ENCODE peak calls at places on chromosome 7, in four cellular contexts. F is bronchial epithelial cell, E is prostate gland, T is thoracic aorta. S is an unnamed sample.

GRCh38 chr7:2551418-2551817 is 3.9 kb downstream of the BRAT1 start:
- DNase-seq in T (no peak), F (no peak), E (no peak), S (no peak)

GRCh38 chr7:128427289-128427891 is 17.6 kb upstream of the IMPDH1 start:
- DNase-seq in T (no peak), F (peak), E (peak), S (no peak)

GRCh38 chr7:100348805-100349204 is 9.1 kb upstream of the PILRB start:
- DNase-seq in T (no peak), E (no peak), F (no peak), S (no peak)

GRCh38 chr7:102064361-102065025 is 222.2 kb upstream of the SH2B2 start:
- DNase-seq in E (no peak), T (no peak), F (peak), S (no peak)

GRCh38 chr7:157877298-157877840 is 540.6 kb downstream of the DNAJB6 start:
- DNase-seq in T (no peak), E (no peak), F (no peak), S (no peak)

GRCh38 chr7:29839302-29839701 is 33.0 kb downstream of the WIPF3 start:
- DNase-seq in E (no peak), T (no peak), F (peak), S (no peak)

GRCh38 chr7:30281263-30281662 is 3.1 kb upstream of the ZNRF2 start:
- DNase-seq in T (no peak), E (no peak), F (no peak), S (no peak)

GRCh38 chr7:112495156-112495788 is 14.5 kb downstream of the LSMEM1 start:
- DNase-seq in T (no peak), F (no peak), E (no peak), S (no peak)

GRCh38 chr7:28977881-28978280 is 19.8 kb upstream of the TRIL start:
- DNase-seq in E (no peak), F (no peak), T (no peak), S (no peak)

GRCh38 chr7:84688671-84689070 is 494.1 kb upstream of the SEMA3A start:
- DNase-seq in F (peak), E (no peak), T (no peak), S (no peak)

GRCh38 chr7:100803398-100804161 is 23.7 kb downstream of the EPHB4 start:
- DNase-seq in T (peak), F (peak), E (peak), S (peak)

GRCh38 chr7:127154101-127154500 is 98.6 kb downstream of the GRM8 start:
- DNase-seq in F (no peak), E (no peak), T (no peak), S (no peak)

GRCh38 chr7:68246189-68246633 is 1249.6 kb downstream of the TYW1 start:
- DNase-seq in T (no peak), F (peak), E (peak), S (no peak)

GRCh38 chr7:34845666-34846361 is 187.8 kb downstream of the NPSR1 start:
- DNase-seq in F (peak), E (no peak), T (no peak), S (no peak)

GRCh38 chr7:96449094-96449493 is 127.2 kb upstream of the SLC25A13 start:
- DNase-seq in E (no peak), T (no peak), F (no peak), S (no peak)

GRCh38 chr7:116499168-116500070 is at the start of gene CAV2:
- DNase-seq in E (peak), T (peak), F (peak), S (no peak)

GRCh38 chr7:95472521-95473160 is 13.1 kb upstream of the ASB4 start:
- DNase-seq in F (peak), T (no peak), E (no peak), S (no peak)

GRCh38 chr7:123229426-123229825 is 29.7 kb upstream of the SLC13A1 start:
- DNase-seq in F (peak), T (no peak), E (no peak), S (no peak)

DNA sequence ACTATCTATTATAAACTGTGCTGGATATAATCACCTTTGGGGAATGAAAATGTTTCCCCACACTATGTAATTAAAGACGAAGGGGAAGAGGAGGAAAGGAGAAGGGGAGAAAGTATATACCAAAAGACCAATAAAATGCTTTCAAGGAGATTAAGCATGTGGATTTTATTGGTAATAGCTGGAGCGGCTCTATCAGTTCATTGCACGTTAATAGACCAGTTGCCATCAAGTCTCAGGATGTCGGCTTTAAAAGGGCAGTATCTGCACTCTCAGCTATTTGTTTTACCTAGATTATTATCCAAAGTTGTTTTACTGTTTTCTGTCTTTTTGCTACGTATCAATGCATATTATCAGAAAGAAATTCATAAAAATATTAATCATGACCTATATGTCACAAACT is 9.0 kb downstream of the ETV1 start:
- DNase-seq in E (no peak), F (no peak), T (no peak), S (peak)
- H3K4me3 ChIP-seq in E (no peak), F (no peak), T (peak), S (no peak)

DNA sequence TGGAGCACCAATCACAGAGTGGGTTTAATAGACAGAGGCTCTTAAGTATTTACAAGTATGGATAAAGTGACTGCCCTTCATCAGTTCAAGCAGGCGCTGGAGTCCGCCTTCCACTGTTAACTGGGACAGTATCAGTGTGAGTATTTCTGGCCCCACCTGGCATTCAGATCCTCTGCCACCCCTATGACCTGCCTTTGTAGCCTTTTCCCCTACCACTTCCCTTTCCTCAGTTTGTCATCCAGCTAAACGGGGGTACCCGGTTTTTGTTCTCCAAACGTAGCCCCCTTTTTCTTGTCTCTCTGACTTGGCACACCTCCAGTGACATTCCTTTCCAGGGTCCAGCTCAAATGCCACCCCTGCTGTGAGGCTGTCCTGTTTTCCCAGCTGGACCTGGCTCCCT is 134.4 kb downstream of the SNX10 start:
- DNase-seq in F (no peak), T (no peak), E (no peak), S (no peak)
- H3K4me3 ChIP-seq in F (no peak), T (no peak), E (no peak), S (no peak)

GRCh38 chr7:14233898-14234174 is 244.4 kb upstream of the ETV1 start:
- DNase-seq in T (no peak), E (no peak), F (no peak), S (no peak)

GRCh38 chr7:14242186-14242585 is 252.7 kb upstream of the ETV1 start:
- DNase-seq in T (no peak), E (no peak), F (no peak), S (no peak)

GRCh38 chr7:14235056-14235455 is 245.6 kb upstream of the ETV1 start:
- DNase-seq in F (no peak), E (no peak), T (no peak), S (no peak)

GRCh38 chr7:14233026-14233897 is 243.8 kb upstream of the ETV1 start:
- DNase-seq in E (no peak), F (peak), T (no peak), S (no peak)

DNA sequence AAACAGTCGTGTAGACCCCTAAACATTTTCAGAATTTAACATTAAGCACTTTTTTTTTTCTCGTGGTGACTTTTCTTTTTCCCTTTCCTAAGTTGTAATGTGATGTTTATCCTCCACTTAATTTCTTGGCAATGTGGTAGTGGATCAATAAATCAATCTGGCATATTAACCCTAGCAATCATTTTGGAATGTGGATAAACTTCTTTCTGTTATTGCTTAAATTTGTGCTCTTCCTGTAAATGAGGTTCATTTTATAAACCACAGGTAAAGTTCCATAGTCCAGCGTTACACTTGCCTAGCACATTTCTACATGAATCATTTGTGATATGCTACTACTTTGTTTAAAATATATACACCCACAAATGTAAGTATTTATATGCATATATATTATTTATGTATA is 247.4 kb upstream of the ETV1 start:
- DNase-seq in T (no peak), E (no peak), F (no peak), S (no peak)
- H3K4me3 ChIP-seq in T (no peak), E (no peak), F (no peak), S (no peak)

GRCh38 chr7:87878208-87878735 is 2.0 kb downstream of the DBF4 start:
- DNase-seq in T (no peak), F (no peak), E (no peak), S (no peak)
- H3K4me3 ChIP-seq in T (no peak), F (no peak), E (no peak), S (peak)

GRCh38 chr7:79452032-79452494 is 1.4 kb downstream of the MAGI2 start:
- DNase-seq in E (peak), F (peak), T (peak), S (no peak)
- H3K4me3 ChIP-seq in E (peak), F (peak), T (peak), S (no peak)

GRCh38 chr7:155964543-155964942 is 152.3 kb upstream of the SHH start:
- DNase-seq in T (no peak), E (no peak), F (no peak), S (no peak)

GRCh38 chr7:155962968-155963300 is 150.7 kb upstream of the SHH start:
- DNase-seq in E (no peak), F (no peak), T (no peak), S (no peak)

GRCh38 chr7:155963771-155964195 is 151.5 kb upstream of the SHH start:
- DNase-seq in F (no peak), E (no peak), T (no peak), S (no peak)

GRCh38 chr7:155963356-155963755 is 151.1 kb upstream of the SHH start:
- DNase-seq in F (no peak), E (no peak), T (no peak), S (no peak)

GRCh38 chr7:155965010-155965409 is 152.7 kb upstream of the SHH start:
- DNase-seq in T (no peak), F (peak), E (no peak), S (no peak)
- H3K4me3 ChIP-seq in T (no peak), F (no peak), E (no peak), S (no peak)

DNA sequence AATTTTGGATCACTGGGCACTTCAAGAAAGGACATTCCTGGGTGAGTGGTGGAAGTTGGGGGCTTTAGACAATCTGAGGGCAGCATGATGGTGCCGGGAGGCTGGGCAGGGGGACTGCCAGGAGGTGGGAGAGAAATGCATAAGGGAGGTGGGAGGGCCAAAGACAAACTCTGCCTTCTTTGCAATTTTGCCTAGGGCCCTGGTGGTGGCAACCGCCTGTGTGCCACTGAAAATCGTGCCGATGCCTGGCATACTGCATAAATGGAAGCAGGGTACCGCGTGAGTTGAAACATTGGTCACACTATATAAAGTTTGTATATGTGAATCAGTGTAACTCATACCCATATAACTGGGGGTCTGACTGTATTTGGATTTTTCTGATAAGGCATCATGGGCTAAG is 3.3 kb downstream of the LUC7L2 start:
- DNase-seq in T (no peak), F (no peak), E (no peak), S (no peak)
- H3K4me3 ChIP-seq in T (no peak), F (no peak), E (no peak), S (peak)

GRCh38 chr7:77806425-77806824 is 7.9 kb downstream of the PHTF2 start:
- DNase-seq in F (no peak), E (no peak), T (no peak), S (no peak)

GRCh38 chr7:77800158-77800557 is 1.6 kb downstream of the PHTF2 start:
- DNase-seq in T (no peak), E (no peak), F (no peak), S (no peak)

GRCh38 chr7:77800730-77801129 is 2.2 kb downstream of the PHTF2 start:
- DNase-seq in E (no peak), T (no peak), F (no peak), S (no peak)

GRCh38 chr7:77799078-77799964 is 748 bp downstream of the PHTF2 start:
- DNase-seq in T (no peak), F (peak), E (peak), S (no peak)

DNA sequence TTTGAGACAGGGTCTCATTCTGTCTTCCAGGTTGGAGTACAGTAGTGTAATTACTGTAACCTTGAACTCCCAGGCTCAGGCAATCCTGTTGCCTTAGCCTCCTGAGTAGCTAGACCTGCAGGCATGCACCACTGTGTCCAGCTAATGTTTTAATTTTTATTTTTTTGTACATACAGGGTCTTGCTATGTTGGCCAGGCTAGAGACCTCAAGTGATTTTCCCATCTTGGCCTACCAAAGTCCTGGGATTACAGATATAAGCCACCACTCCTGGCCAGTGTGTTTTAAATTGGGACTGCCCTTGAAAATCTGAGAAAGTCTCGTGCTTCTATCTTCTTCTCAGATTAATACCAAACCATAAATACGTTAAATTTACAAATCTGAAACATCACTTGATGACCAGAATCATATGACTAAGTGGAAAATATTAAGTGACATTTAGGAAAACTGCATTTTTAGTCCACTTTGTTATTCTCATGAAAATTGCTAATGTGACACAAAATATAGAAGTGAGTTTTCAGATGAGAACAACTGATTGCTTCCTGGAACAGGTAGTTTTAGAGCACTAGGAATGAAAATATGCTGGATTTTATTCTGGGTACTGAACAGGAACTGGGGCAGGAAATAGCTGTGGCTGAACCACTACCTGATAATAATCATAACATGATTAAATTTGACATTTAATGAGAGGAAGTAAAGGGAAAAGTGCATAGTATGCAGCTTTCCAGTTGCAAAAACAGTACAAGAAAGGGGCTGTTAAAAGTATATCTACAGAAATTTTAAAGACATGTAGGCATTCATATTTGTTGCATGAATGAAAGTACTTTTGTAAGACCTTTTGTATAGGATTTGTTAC is 4.2 kb downstream of the PHTF2 start:
- DNase-seq in T (no peak), E (no peak), F (no peak), S (no peak)
- H3K4me3 ChIP-seq in T (no peak), E (no peak), F (no peak), S (no peak)

DNA sequence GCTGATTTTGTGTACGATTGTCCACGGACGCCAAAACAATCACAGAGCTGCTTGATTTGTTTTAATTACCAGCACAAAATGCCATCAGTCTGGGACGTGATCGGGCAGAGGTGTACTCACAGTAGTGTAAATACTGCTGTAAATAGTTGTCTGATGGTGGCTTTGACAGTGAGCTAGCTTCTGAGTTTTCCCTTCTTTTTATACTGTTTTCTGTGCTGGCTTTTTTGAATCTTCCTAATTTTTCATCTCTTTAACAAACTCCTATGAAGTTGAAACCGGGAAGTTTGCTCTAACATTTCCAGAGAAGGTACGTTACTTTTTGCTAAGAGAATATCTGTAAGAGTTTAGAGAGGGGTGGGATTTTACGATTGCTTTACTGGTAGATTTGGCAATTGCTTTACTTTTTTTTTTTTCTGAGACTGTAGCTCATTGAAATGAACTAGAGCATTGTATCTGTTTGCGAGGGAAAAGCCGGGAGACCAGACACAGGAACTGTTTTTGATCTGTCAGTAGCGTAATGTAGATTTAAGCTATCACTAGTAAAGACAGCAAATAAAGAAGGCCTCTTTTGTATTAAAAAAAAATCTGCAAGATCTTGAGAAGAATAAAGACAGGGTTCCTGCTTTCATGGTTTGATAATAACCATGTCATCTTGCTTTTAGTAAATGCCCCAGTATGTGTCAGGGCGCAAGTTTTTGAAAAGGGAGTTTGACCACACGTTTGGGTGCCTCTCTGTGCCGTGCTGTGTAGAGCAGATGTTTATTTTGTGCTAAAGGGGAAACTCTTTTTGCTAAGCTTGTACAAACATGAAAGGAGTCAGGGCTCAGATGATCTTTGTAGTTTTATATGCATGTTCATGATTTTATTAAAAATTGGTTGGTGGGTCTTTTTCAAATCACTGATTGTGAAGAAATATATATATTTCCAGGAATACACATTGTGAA is 711 bp downstream of the FOXP2 start:
- DNase-seq in E (no peak), F (peak), T (no peak), S (no peak)
- H3K4me3 ChIP-seq in E (peak), F (peak), T (peak), S (no peak)

S was measured in LNCaP clone FGC.